ENCODE peak calls at places on chromosomes 4 and X, in nine cellular contexts. H is fibroblast of lung, X is breast epithelium, P is uterus, W is GM12878, O is colonic mucosa, E is body of pancreas, R is ovary, A is heart right ventricle. M is an unnamed sample. For H3K36me3, the result is how much of the 10 kb centered on the place peaks cover.

GRCh38 chrX:78514852-78515251 is 144.3 kb downstream of the RTL3 start:
- DNase-seq in H (no peak), X (no peak), P (no peak), W (no peak), O (no peak), E (no peak), R (no peak), A (no peak), M (peak)

GRCh38 chr4:7157666-7158065 is 34.7 kb upstream of the SORCS2 start:
- DNase-seq in H (no peak), X (no peak), P (peak), W (no peak), O (peak), E (no peak), R (peak), A (no peak), M (no peak)

GRCh38 chr4:147749811-147750321 is 18.0 kb downstream of the ARHGAP10 start:
- DNase-seq in H (no peak), X (no peak), P (no peak), W (peak), O (no peak), E (no peak), R (no peak), A (no peak), M (no peak)

GRCh38 chrX:130902446-130902782 is 595 bp downstream of the ENOX2 start:
- DNase-seq in H (no peak), X (no peak), P (no peak), W (no peak), O (no peak), E (no peak), R (no peak), A (no peak), M (no peak)

GRCh38 chr4:38711066-38711465 is 47.1 kb downstream of the KLF3 start:
- DNase-seq in H (no peak), X (no peak), P (no peak), W (no peak), O (no peak), E (no peak), R (no peak), A (no peak), M (no peak)

GRCh38 chr4:57089549-57089948 is 20.6 kb downstream of the IGFBP7 start:
- DNase-seq in H (no peak), X (no peak), P (no peak), W (no peak), O (no peak), E (no peak), R (no peak), A (no peak), M (no peak)

GRCh38 chr4:151276787-151277557 is at the start of gene PRSS48:
- DNase-seq in H (peak), X (no peak), P (no peak), W (no peak), O (peak), E (peak), R (peak), A (peak), M (peak)

GRCh38 chr4:58749206-58749605 is 1639.0 kb upstream of the IGFBP7 start:
- DNase-seq in H (no peak), X (no peak), P (no peak), W (no peak), O (peak), E (peak), R (no peak), A (no peak), M (no peak)

GRCh38 chrX:41293269-41293668 is 40.7 kb upstream of the DDX3X start:
- DNase-seq in H (no peak), X (no peak), P (no peak), W (no peak), O (no peak), E (no peak), R (no peak), A (no peak), M (no peak)

GRCh38 chr4:16253127-16253960 is 27.1 kb upstream of the TAPT1 start:
- DNase-seq in H (peak), X (no peak), P (no peak), W (no peak), O (no peak), E (no peak), R (no peak), A (no peak), M (peak)

GRCh38 chr4:15078682-15079642 is 76.7 kb downstream of the CPEB2 start:
- DNase-seq in H (peak), X (no peak), P (no peak), W (no peak), O (no peak), E (peak), R (no peak), A (no peak), M (peak)

GRCh38 chr4:32136081-32136787 is 1416.1 kb downstream of the PCDH7 start:
- DNase-seq in H (no peak), X (no peak), P (no peak), W (no peak), O (no peak), E (no peak), R (no peak), A (no peak), M (no peak)

GRCh38 chrX:47637546-47638195 is 7.9 kb upstream of the CFP start:
- DNase-seq in H (no peak), X (no peak), P (no peak), W (no peak), O (peak), E (peak), R (no peak), A (peak), M (peak)

GRCh38 chrX:77426811-77427210 is 20.4 kb upstream of the FGF16 start:
- DNase-seq in H (peak), X (no peak), P (no peak), W (no peak), O (no peak), E (no peak), R (no peak), A (no peak), M (no peak)

GRCh38 chrX:110066488-110067225 is 63.7 kb downstream of the TMEM164 start:
- DNase-seq in H (no peak), X (no peak), P (no peak), W (no peak), O (no peak), E (peak), R (no peak), A (no peak), M (no peak)

GRCh38 chr4:85763207-85763606 is 288.3 kb downstream of the ARHGAP24 start:
- DNase-seq in H (no peak), X (no peak), P (no peak), W (no peak), O (no peak), E (no peak), R (no peak), A (no peak), M (no peak)

GRCh38 chrX:48713847-48714246 is 17.3 kb downstream of the SUV39H1 start:
- DNase-seq in H (no peak), X (no peak), P (no peak), W (no peak), O (no peak), E (no peak), R (no peak), A (no peak), M (no peak)

GRCh38 chrX:31606796-31607195 is 535.0 kb upstream of the FTHL17 start:
- DNase-seq in H (no peak), X (no peak), P (no peak), W (no peak), O (no peak), E (no peak), R (no peak), A (no peak), M (no peak)

GRCh38 chr4:146346276-146346675 is 131.9 kb downstream of the REELD1 start:
- DNase-seq in H (no peak), X (no peak), P (no peak), W (no peak), O (no peak), E (no peak), R (no peak), A (no peak), M (no peak)

GRCh38 chrX:50704987-50705386 is 109.0 kb downstream of the SHROOM4 start:
- DNase-seq in H (peak), X (no peak), P (no peak), W (no peak), O (no peak), E (no peak), R (no peak), A (no peak), M (no peak)

GRCh38 chr4:61447918-61448317 is 247.8 kb downstream of the ADGRL3 start:
- DNase-seq in H (no peak), X (no peak), P (no peak), W (no peak), O (no peak), E (no peak), R (no peak), A (no peak), M (no peak)

GRCh38 chr4:95086532-95086931 is 328.8 kb downstream of the BMPR1B start:
- DNase-seq in H (no peak), X (no peak), P (no peak), W (no peak), O (no peak), E (no peak), R (no peak), A (no peak), M (no peak)

GRCh38 chr4:164595751-164596150 is 158.2 kb upstream of the SMIM31 start:
- DNase-seq in H (no peak), X (no peak), P (no peak), W (no peak), O (no peak), E (no peak), R (no peak), A (no peak), M (no peak)

GRCh38 chr4:141081921-141082381 is 51.3 kb downstream of the RNF150 start:
- DNase-seq in H (peak), X (no peak), P (no peak), W (no peak), O (no peak), E (no peak), R (no peak), A (no peak), M (no peak)

GRCh38 chr4:176584031-176584430 is 208.7 kb downstream of the VEGFC start:
- DNase-seq in H (no peak), X (no peak), P (no peak), W (no peak), O (no peak), E (no peak), R (no peak), A (no peak), M (no peak)
- TF ChIP-seq CTCF in H (no peak), X (no peak), P (no peak), W (no peak), O (no peak), E (no peak), R (no peak), A (no peak), M (no peak)

DNA sequence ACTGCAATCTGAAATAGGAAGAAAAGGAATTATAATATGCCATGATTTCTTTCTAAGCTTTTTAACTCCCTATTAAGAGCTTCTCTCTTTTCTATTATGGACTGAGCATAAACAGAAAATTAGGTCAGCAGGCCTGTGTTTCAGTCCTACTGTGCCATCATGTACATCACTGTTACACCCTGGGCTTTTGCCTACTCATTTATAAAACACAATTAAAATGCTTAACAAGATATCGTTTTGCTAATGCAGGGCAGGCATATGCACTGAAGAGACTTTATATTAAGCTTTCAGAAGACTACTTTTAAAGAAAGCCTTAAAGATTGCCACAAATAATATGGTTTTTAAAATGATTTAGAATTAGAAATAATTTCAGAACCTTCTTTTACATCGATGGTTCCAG is 828 bp upstream of the BBS12 start:
- DNase-seq in H (no peak), X (no peak), P (no peak), W (no peak), O (no peak), E (no peak), R (no peak), A (no peak), M (no peak)
- H3K4me3 ChIP-seq in H (peak), X (peak), P (no peak), W (no peak), O (no peak), E (no peak), R (no peak), A (no peak), M (peak)

GRCh38 chr4:99038213-99038612 is 42.7 kb downstream of the METAP1 start:
- DNase-seq in H (no peak), X (no peak), P (no peak), W (no peak), O (no peak), E (no peak), R (no peak), A (no peak), M (no peak)
- H3K36me3 ChIP-seq in H (under half), X (under half), P (under half), W (under half), O (under half), E (under half), R (under half), A (under half), M (under half)

GRCh38 chrX:1027680-1028079 is 184.8 kb downstream of the CRLF2 start:
- DNase-seq in H (no peak), X (no peak), P (no peak), W (no peak), O (no peak), E (no peak), R (no peak), A (no peak), M (no peak)
- TF ChIP-seq CTCF in H (no peak), X (no peak), P (no peak), W (no peak), O (no peak), E (no peak), R (no peak), A (no peak), M (no peak)

DNA sequence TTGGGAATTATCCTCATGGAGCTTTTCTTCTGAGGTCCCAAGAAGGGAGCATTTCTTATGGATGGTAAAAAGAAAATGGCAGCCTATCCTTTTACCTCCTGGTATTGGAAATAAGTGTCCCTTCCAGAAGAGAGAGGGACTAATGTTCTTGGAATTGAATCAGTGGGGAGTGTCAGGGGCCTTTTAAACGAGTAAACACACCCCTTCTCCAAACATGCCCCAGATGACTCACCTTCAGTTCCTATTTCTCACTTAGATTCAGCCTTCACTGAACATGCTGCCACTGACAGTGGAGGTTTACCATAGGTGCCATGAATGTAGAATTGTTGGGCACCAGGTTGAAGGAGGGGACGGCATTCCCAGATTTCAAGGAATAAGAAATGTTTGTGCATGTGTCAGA is 19.0 kb downstream of the MAGEC2 start:
- DNase-seq in H (no peak), X (no peak), P (no peak), W (no peak), O (no peak), E (no peak), R (no peak), A (no peak), M (no peak)
- H3K4me3 ChIP-seq in H (no peak), X (no peak), P (no peak), W (no peak), O (no peak), E (no peak), R (no peak), A (no peak), M (no peak)

DNA sequence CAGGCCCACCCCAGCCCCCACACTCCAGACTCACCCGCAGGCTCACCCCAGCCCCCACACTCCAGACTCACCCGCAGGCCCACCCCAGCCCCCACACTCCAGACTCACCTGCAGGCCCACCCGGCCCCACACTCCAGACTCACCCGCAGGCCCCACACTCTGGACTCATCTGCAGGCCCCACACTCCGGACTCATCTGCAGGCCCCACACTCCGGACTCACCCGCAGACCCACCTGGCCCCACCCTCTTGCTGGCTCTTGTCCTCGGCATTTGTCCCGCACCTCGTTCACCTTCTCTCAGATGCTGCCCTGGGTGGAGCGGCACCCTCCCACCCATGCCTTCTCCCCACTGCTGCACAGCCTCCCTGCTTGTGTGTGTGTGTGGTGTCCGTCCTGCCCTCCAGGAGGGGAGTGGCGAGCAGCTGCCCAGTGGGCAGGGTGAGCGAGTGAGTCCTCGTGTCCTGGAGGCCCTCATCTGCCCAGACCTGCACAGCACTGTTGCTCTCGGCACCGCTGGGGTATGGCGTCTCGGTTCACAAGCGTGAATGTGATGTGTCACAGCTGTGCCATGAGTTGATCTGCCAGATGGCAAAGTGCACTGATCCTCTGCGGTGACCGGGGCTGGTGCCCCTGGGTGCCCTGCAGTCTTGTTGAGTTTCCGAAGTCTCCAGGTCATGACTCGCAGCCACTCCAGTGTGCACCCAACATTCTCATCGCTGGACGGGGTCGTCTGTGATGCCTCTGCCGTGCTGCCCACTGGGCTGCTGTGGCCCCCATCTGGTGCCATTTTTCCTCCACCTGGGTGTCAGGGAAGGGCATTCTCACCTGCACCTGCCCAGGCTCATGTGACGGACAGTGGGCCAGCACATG is 27.7 kb downstream of the MAEA start:
- DNase-seq in H (no peak), X (no peak), P (no peak), W (no peak), O (no peak), E (no peak), R (no peak), A (no peak), M (no peak)
- H3K36me3 ChIP-seq in H (under half), X (under half), P (under half), W (under half), O (under half), E (under half), R (under half), A (under half), M (under half)

GRCh38 chr4:78022517-78022916 is 34.6 kb upstream of the FRAS1 start:
- DNase-seq in H (no peak), X (no peak), P (no peak), W (no peak), O (no peak), E (no peak), R (no peak), A (no peak), M (no peak)
- TF ChIP-seq CTCF in H (no peak), X (no peak), P (no peak), W (no peak), O (no peak), E (no peak), R (no peak), A (no peak), M (no peak)

M was measured in cardiac muscle cell.